ENCODE peak calls at places on chromosomes 7 and 10, in nine cellular contexts. F, A, L, R, Q, Z, N, P and V are unnamed samples.

GRCh38 chr7:44284881-44285541 is 40.4 kb downstream of the CAMK2B start:
- DNase-seq in L (no peak), N (peak), R (no peak), Z (no peak), P (no peak), Q (no peak), F (no peak), A (no peak), V (no peak)

GRCh38 chr10:83538047-83538446 is 601.3 kb upstream of the GHITM start:
- DNase-seq in Q (no peak), L (no peak), R (no peak), N (no peak), Z (no peak), F (no peak), A (no peak), P (no peak), V (no peak)

GRCh38 chr7:41955475-41956243 is 252.8 kb upstream of the INHBA start:
- DNase-seq in A (no peak), N (peak), Z (no peak), Q (no peak), F (peak), P (peak), L (no peak), R (peak), V (no peak)

GRCh38 chr10:33330543-33331019 is 3.9 kb downstream of the NRP1 start:
- DNase-seq in Z (peak), P (peak), N (peak), A (peak), F (peak), Q (peak), L (peak), R (peak), V (peak)

GRCh38 chr10:100685331-100685730 is 60.1 kb upstream of the PAX2 start:
- DNase-seq in R (no peak), F (no peak), N (no peak), Z (no peak), A (no peak), Q (no peak), L (no peak), P (no peak), V (no peak)

GRCh38 chr7:34612671-34613070 is 45.3 kb upstream of the NPSR1 start:
- DNase-seq in N (no peak), F (no peak), Z (no peak), A (no peak), P (no peak), L (no peak), R (peak), Q (no peak), V (no peak)

GRCh38 chr10:128029280-128029618 is 97.0 kb downstream of the MKI67 start:
- DNase-seq in R (no peak), P (no peak), N (no peak), F (no peak), Q (no peak), L (no peak), A (no peak), Z (no peak), V (no peak)

GRCh38 chr10:526651-527312 is 162.7 kb downstream of the DIP2C start:
- DNase-seq in L (no peak), Z (no peak), P (no peak), A (peak), R (no peak), F (no peak), N (peak), Q (no peak), V (no peak)

GRCh38 chr7:157888579-157888978 is 551.8 kb downstream of the DNAJB6 start:
- DNase-seq in Q (no peak), A (no peak), N (peak), L (no peak), Z (no peak), F (no peak), R (no peak), P (no peak), V (no peak)

GRCh38 chr10:120541971-120542370 is 84.9 kb downstream of the PLPP4 start:
- DNase-seq in L (no peak), N (no peak), A (no peak), R (no peak), F (no peak), Q (no peak), Z (no peak), P (no peak), V (no peak)

GRCh38 chr7:35694161-35694783 is 663 bp downstream of the HERPUD2 start:
- DNase-seq in A (peak), F (no peak), R (no peak), N (no peak), Z (no peak), Q (no peak), L (no peak), P (no peak), V (no peak)

GRCh38 chr10:48694371-48695030 is 9.8 kb downstream of the WDFY4 start:
- DNase-seq in L (no peak), N (no peak), Q (no peak), P (no peak), Z (no peak), A (no peak), F (no peak), R (no peak), V (no peak)

GRCh38 chr7:129889133-129889854 is 63.5 kb downstream of the UBE2H start:
- DNase-seq in N (no peak), Q (no peak), Z (no peak), L (no peak), A (no peak), P (no peak), R (no peak), F (no peak), V (no peak)

GRCh38 chr10:114026189-114027040 is 17.3 kb upstream of the ADRB1 start:
- DNase-seq in A (peak), Q (no peak), Z (no peak), R (peak), N (no peak), F (no peak), L (no peak), P (no peak), V (no peak)

GRCh38 chr7:79988642-79989041 is 146.0 kb upstream of the GNAI1 start:
- DNase-seq in F (no peak), Q (no peak), A (no peak), R (peak), P (no peak), Z (no peak), N (no peak), L (no peak), V (no peak)

GRCh38 chr10:69389827-69390490 is 26.8 kb downstream of the TACR2 start:
- DNase-seq in Z (no peak), Q (no peak), A (peak), R (peak), L (no peak), P (no peak), N (no peak), F (peak), V (no peak)

GRCh38 chr7:43496596-43496995 is 86.3 kb upstream of the STK17A start:
- DNase-seq in P (no peak), Q (no peak), L (no peak), N (no peak), A (no peak), Z (no peak), F (no peak), R (no peak), V (no peak)